ENCODE peak calls at places on chromosomes 2 and 18, in four cellular contexts. J, Z, E and K are unnamed samples.

GRCh38 chr2:25606892-25607291 is 66.5 kb downstream of the DTNB start:
- DNase-seq in J (no peak), Z (peak), E (peak), K (no peak)

GRCh38 chr2:240260664-240261063 is 120.2 kb upstream of the OTOS start:
- DNase-seq in J (no peak), Z (no peak), E (no peak), K (no peak)

GRCh38 chr2:72859831-72860262 is 27.4 kb upstream of the SPR start:
- DNase-seq in J (peak), Z (peak), E (peak), K (peak)

GRCh38 chr2:109475531-109476210 is 138.1 kb downstream of the SEPTIN10 start:
- DNase-seq in J (no peak), Z (peak), E (peak), K (no peak)

GRCh38 chr2:13638181-13638580 is 921.4 kb downstream of the TRIB2 start:
- DNase-seq in J (no peak), Z (no peak), E (peak), K (no peak)

GRCh38 chr2:242054881-242055801 is 185.6 kb downstream of the RTP5 start:
- DNase-seq in J (no peak), Z (no peak), E (no peak), K (no peak)

GRCh38 chr18:13377496-13377895 is 158.9 kb downstream of the LDLRAD4 start:
- DNase-seq in J (no peak), Z (no peak), E (peak), K (no peak)

GRCh38 chr2:10057231-10058107 is 14.1 kb downstream of the KLF11 start:
- DNase-seq in J (peak), Z (peak), E (peak), K (peak)

GRCh38 chr2:753123-753522 is 75.9 kb upstream of the TMEM18 start:
- DNase-seq in J (no peak), Z (no peak), E (no peak), K (no peak)

GRCh38 chr2:20485989-20486388 is 39.1 kb downstream of the RHOB start:
- DNase-seq in J (no peak), Z (no peak), E (no peak), K (no peak)

DNA sequence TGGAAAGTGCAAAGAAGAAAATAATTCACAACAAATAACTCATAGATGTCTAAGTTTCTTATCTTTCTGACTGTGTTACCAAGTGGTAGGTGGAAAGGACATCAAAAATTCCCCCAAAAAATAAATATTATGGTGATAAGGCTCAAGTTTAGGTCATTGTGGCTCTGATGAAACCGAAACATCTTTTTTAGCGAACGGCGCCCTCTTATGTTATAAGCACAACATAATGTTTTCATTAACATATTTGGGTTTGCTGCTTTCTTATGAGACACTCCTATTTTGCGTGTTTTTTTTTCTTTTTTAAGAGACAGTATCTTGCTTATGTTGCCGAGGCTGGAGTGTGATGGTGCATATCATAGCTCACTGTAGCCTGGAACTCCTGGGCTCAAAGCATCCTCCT is 38.6 kb upstream of the SLC35G4 start:
- DNase-seq in J (no peak), Z (no peak), E (peak), K (no peak)
- TF ChIP-seq CTCF in J (no peak), Z (peak), E (peak), K (peak)

GRCh38 chr2:3692375-3692774 is 11.0 kb upstream of the DCDC2C start:
- DNase-seq in J (no peak), Z (no peak), E (peak), K (no peak)
- TF ChIP-seq CTCF in J (no peak), Z (peak), E (peak), K (peak)

GRCh38 chr2:86105252-86105968 is at the start of gene POLR1A:
- DNase-seq in J (peak), Z (peak), E (peak), K (peak)
- TF ChIP-seq CTCF in J (no peak), Z (peak), E (peak), K (no peak)

GRCh38 chr18:35662293-35663062 is 80.9 kb downstream of the GALNT1 start:
- DNase-seq in J (no peak), Z (no peak), E (no peak), K (no peak)

GRCh38 chr18:35658112-35658511 is 76.6 kb downstream of the GALNT1 start:
- DNase-seq in J (no peak), Z (no peak), E (no peak), K (no peak)

GRCh38 chr18:35661483-35662146 is 80.1 kb downstream of the GALNT1 start:
- DNase-seq in J (no peak), Z (no peak), E (no peak), K (no peak)
- TF ChIP-seq CTCF in J (no peak), Z (peak), E (peak), K (no peak)

DNA sequence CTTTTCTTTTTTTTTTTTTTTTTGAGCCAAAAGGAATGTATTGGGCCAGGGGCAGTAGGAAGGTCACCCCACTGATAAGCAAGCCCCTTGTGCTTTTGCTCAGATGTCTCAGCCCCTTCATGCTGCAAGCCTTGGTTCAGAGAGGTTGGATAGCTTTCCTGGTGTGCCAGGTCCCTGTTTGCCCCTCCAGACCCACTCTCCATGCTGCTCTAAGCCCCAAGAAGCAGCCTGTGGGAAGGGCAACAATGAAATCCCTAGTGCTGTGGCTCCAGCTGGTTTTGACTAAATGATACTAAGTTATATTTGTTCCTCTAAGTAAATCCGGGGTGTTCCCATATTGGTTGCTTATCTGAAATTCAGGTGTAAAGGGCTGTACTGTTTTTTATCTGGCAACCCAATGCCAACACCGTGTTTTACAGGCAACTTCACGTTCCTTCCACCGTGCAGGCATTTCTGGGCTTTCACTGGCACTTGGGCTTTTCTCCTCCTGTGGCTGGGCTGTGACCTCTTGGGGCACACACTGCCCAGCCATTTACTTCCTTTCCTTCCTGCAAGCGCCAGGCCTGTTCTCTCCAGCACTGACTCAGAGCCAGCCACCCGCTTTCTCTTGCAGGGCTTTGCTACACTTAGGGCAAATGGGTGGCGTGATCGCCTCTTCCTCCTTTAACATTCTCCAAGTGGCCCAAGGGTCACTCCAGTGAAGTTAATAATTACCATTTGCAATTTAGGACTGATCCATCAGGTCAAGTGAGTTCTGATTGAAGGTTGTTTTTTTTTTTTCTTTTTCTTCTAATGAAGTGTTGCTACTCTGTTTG is 21.6 kb downstream of the MERTK start:
- DNase-seq in J (no peak), Z (no peak), E (no peak), K (no peak)
- TF ChIP-seq CTCF in J (no peak), Z (no peak), E (no peak), K (no peak)

DNA sequence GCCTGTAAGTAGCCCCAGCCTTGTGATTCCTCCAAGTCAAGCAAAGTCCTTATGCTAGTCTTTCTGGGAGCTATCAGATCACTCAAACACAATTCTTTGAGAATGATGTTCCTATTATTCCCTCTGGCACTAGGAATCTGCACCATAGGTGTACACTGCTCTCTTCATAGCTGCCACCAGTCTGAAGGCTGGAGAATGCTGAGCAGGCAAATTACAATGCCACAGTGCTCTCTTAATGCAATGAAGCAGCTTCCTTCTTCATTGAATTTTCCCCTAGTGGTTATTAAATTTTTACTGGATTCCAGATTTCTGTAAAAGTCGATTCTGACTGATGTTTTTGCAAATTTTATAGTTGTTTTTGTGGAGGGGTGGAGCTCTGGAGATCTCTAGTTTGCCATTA is 84.8 kb downstream of the CCDC178 start:
- DNase-seq in J (no peak), Z (no peak), E (no peak), K (no peak)
- TF ChIP-seq CTCF in J (no peak), Z (no peak), E (no peak), K (no peak)

GRCh38 chr18:75779450-75779849 is 351.9 kb upstream of the SMIM21 start:
- DNase-seq in J (no peak), Z (no peak), E (no peak), K (no peak)
- TF ChIP-seq CTCF in J (no peak), Z (no peak), E (no peak), K (no peak)

GRCh38 chr2:26785431-26786206 is at the start of gene CENPA:
- DNase-seq in J (peak), Z (peak), E (peak), K (peak)
- TF ChIP-seq CTCF in J (no peak), Z (peak), E (peak), K (no peak)